ENCODE peak calls at places on chromosomes 6 and 20, in six cellular contexts. One of them, this sample, is unnamed.

GRCh38 chr6:44932651-44933091 is 395.5 kb upstream of the RUNX2 start:
- DNase-seq in stimulated activated CD4-positive, alpha-beta T cell treated with anti-CD3 and anti-CD28 coated beads, Interleukin-4, amount 100 ng/mL, for 1 hour: peak
- DNase-seq in testis: no peak
- DNase-seq in aorta: no peak
- DNase-seq in NCI-H345: no peak
- DNase-seq in M059J: no peak
- DNase-seq in this sample: no peak

GRCh38 chr20:63409066-63409833 is 48.1 kb upstream of the CHRNA4 start:
- DNase-seq in stimulated activated CD4-positive, alpha-beta T cell treated with anti-CD3 and anti-CD28 coated beads, Interleukin-4, amount 100 ng/mL, for 1 hour: no peak
- DNase-seq in testis: peak
- DNase-seq in aorta: no peak
- DNase-seq in NCI-H345: no peak
- DNase-seq in M059J: no peak
- DNase-seq in this sample: no peak

GRCh38 chr6:26215200-26216014 is 128.2 kb downstream of the HFE start:
- DNase-seq in stimulated activated CD4-positive, alpha-beta T cell treated with anti-CD3 and anti-CD28 coated beads, Interleukin-4, amount 100 ng/mL, for 1 hour: no peak
- DNase-seq in testis: no peak
- DNase-seq in aorta: no peak
- DNase-seq in NCI-H345: no peak
- DNase-seq in M059J: peak
- DNase-seq in this sample: peak

GRCh38 chr6:32208996-32209395 is 14.9 kb downstream of the NOTCH4 start:
- DNase-seq in stimulated activated CD4-positive, alpha-beta T cell treated with anti-CD3 and anti-CD28 coated beads, Interleukin-4, amount 100 ng/mL, for 1 hour: no peak
- DNase-seq in testis: no peak
- DNase-seq in aorta: no peak
- DNase-seq in NCI-H345: no peak
- DNase-seq in M059J: no peak
- DNase-seq in this sample: no peak

GRCh38 chr6:73801652-73802268 is 105.8 kb downstream of the CD109 start:
- DNase-seq in stimulated activated CD4-positive, alpha-beta T cell treated with anti-CD3 and anti-CD28 coated beads, Interleukin-4, amount 100 ng/mL, for 1 hour: no peak
- DNase-seq in testis: no peak
- DNase-seq in aorta: no peak
- DNase-seq in NCI-H345: no peak
- DNase-seq in M059J: no peak
- DNase-seq in this sample: no peak

GRCh38 chr6:35638679-35639078 is 50.0 kb downstream of the FKBP5 start:
- DNase-seq in stimulated activated CD4-positive, alpha-beta T cell treated with anti-CD3 and anti-CD28 coated beads, Interleukin-4, amount 100 ng/mL, for 1 hour: no peak
- DNase-seq in testis: no peak
- DNase-seq in aorta: no peak
- DNase-seq in NCI-H345: no peak
- DNase-seq in M059J: no peak
- DNase-seq in this sample: no peak

GRCh38 chr6:52454556-52454955 is 34.4 kb downstream of the EFHC1 start:
- DNase-seq in stimulated activated CD4-positive, alpha-beta T cell treated with anti-CD3 and anti-CD28 coated beads, Interleukin-4, amount 100 ng/mL, for 1 hour: no peak
- DNase-seq in testis: no peak
- DNase-seq in aorta: no peak
- DNase-seq in NCI-H345: no peak
- DNase-seq in M059J: peak
- DNase-seq in this sample: peak

GRCh38 chr6:167580512-167580911 is 246.2 kb upstream of the AFDN start:
- DNase-seq in stimulated activated CD4-positive, alpha-beta T cell treated with anti-CD3 and anti-CD28 coated beads, Interleukin-4, amount 100 ng/mL, for 1 hour: no peak
- DNase-seq in testis: no peak
- DNase-seq in aorta: no peak
- DNase-seq in NCI-H345: peak
- DNase-seq in M059J: no peak
- DNase-seq in this sample: no peak

GRCh38 chr6:15443119-15443518 is 197.2 kb downstream of the JARID2 start:
- DNase-seq in stimulated activated CD4-positive, alpha-beta T cell treated with anti-CD3 and anti-CD28 coated beads, Interleukin-4, amount 100 ng/mL, for 1 hour: no peak
- DNase-seq in testis: no peak
- DNase-seq in aorta: no peak
- DNase-seq in NCI-H345: no peak
- DNase-seq in M059J: peak
- DNase-seq in this sample: no peak